ENCODE peak calls at places on chromosomes 16 and 17, in four cellular contexts. X is IMR-90, W is mesendoderm, G is H1. V is an unnamed sample.

GRCh38 chr17:7705269-7706255 is 560 bp downstream of the EFNB3 start:
- DNase-seq in W (no peak), G (no peak), X (no peak), V (peak)

GRCh38 chr16:11051430-11052079 is 107.2 kb downstream of the CLEC16A start:
- DNase-seq in X (no peak), W (no peak), G (no peak), V (no peak)

GRCh38 chr17:75658237-75658636 is 8.7 kb downstream of the RECQL5 start:
- DNase-seq in X (no peak), G (no peak), W (no peak), V (no peak)

GRCh38 chr17:74206332-74206818 is 2.9 kb downstream of the RPL38 start:
- DNase-seq in X (no peak), G (no peak), W (peak), V (no peak)

GRCh38 chr17:1467898-1468492 is 12.0 kb upstream of the CRK start:
- DNase-seq in X (no peak), W (no peak), G (no peak), V (no peak)

GRCh38 chr17:909642-910323 is 69.8 kb downstream of the NXN start:
- DNase-seq in X (no peak), W (no peak), G (no peak), V (no peak)

GRCh38 chr16:67423634-67424575 is 7.0 kb upstream of the HSD11B2 start:
- DNase-seq in G (no peak), X (no peak), W (no peak), V (peak)

GRCh38 chr17:61583660-61584264 is 7.3 kb downstream of the NACA2 start:
- DNase-seq in W (no peak), X (no peak), G (no peak), V (no peak)

GRCh38 chr16:54875443-54875842 is 55.2 kb upstream of the IRX5 start:
- DNase-seq in G (peak), W (peak), X (no peak), V (no peak)

GRCh38 chr17:17341452-17341851 is 38.3 kb downstream of the NT5M start:
- DNase-seq in W (no peak), G (no peak), X (no peak), V (no peak)

GRCh38 chr16:14232106-14232890 is 161.2 kb downstream of the MRTFB start:
- DNase-seq in X (peak), W (no peak), G (no peak), V (no peak)

GRCh38 chr17:2068589-2069051 is 13.7 kb downstream of the HIC1 start:
- DNase-seq in G (no peak), X (peak), W (no peak), V (no peak)

GRCh38 chr17:4072487-4073157 is 70.2 kb downstream of the ZZEF1 start:
- DNase-seq in G (no peak), W (no peak), X (peak), V (no peak)

GRCh38 chr16:67177743-67178699 is 5.7 kb downstream of the MATCAP1 start:
- DNase-seq in W (peak), G (peak), X (peak), V (peak)

GRCh38 chr17:17757944-17758343 is 76.7 kb downstream of the RAI1 start:
- DNase-seq in W (no peak), G (no peak), X (no peak), V (no peak)

GRCh38 chr16:74761665-74762064 is 13.0 kb downstream of the FA2H start:
- DNase-seq in X (peak), W (no peak), G (no peak), V (no peak)

GRCh38 chr17:40953876-40954275 is 12.9 kb downstream of the KRT39 start:
- DNase-seq in G (no peak), X (peak), W (no peak), V (no peak)

GRCh38 chr16:47162670-47163420 is 19.1 kb upstream of the NETO2 start:
- DNase-seq in G (no peak), W (no peak), X (peak), V (no peak)

GRCh38 chr16:67525176-67525860 is 3.3 kb upstream of the RIPOR1 start:
- DNase-seq in G (no peak), X (peak), W (no peak), V (no peak)

GRCh38 chr16:79037429-79038373 is 562.8 kb downstream of the MAF start:
- DNase-seq in W (no peak), G (no peak), X (no peak), V (no peak)

GRCh38 chr17:74744714-74745547 is 3.5 kb upstream of the NHERF1 start:
- DNase-seq in G (peak), W (peak), X (peak), V (peak)

GRCh38 chr16:57871457-57871856 is 69.2 kb upstream of the KIFC3 start:
- DNase-seq in G (no peak), X (peak), W (no peak), V (no peak)

GRCh38 chr17:61406871-61407210 is 7.2 kb downstream of the TBX2 start:
- DNase-seq in G (no peak), W (no peak), X (no peak), V (peak)

GRCh38 chr16:795580-796229 is 4.8 kb downstream of the GNG13 start:
- DNase-seq in G (no peak), X (no peak), W (no peak), V (no peak)

GRCh38 chr17:79946352-79947231 is 89.1 kb downstream of the TBC1D16 start:
- DNase-seq in X (no peak), W (no peak), G (no peak), V (peak)

GRCh38 chr16:71360378-71360777 is 1.9 kb downstream of the CALB2 start:
- DNase-seq in X (peak), W (peak), G (no peak), V (no peak)

GRCh38 chr17:27856676-27857429 is 36.3 kb downstream of the LYRM9 start:
- DNase-seq in G (no peak), W (peak), X (no peak), V (no peak)

GRCh38 chr17:45110676-45111611 is 21.4 kb downstream of the PLCD3 start:
- DNase-seq in W (no peak), X (no peak), G (no peak), V (no peak)

GRCh38 chr17:78138204-78139060 is 7.8 kb upstream of the C17orf99 start:
- DNase-seq in W (no peak), X (no peak), G (peak), V (no peak)

GRCh38 chr17:78137392-78138203 is 7.0 kb downstream of the TMC8 start:
- DNase-seq in G (peak), X (no peak), W (peak), V (peak)

GRCh38 chr17:78141437-78142112 is 4.6 kb upstream of the C17orf99 start:
- DNase-seq in X (no peak), G (no peak), W (no peak), V (no peak)

GRCh38 chr17:78142113-78142861 is 3.9 kb upstream of the C17orf99 start:
- DNase-seq in W (peak), X (peak), G (no peak), V (no peak)

DNA sequence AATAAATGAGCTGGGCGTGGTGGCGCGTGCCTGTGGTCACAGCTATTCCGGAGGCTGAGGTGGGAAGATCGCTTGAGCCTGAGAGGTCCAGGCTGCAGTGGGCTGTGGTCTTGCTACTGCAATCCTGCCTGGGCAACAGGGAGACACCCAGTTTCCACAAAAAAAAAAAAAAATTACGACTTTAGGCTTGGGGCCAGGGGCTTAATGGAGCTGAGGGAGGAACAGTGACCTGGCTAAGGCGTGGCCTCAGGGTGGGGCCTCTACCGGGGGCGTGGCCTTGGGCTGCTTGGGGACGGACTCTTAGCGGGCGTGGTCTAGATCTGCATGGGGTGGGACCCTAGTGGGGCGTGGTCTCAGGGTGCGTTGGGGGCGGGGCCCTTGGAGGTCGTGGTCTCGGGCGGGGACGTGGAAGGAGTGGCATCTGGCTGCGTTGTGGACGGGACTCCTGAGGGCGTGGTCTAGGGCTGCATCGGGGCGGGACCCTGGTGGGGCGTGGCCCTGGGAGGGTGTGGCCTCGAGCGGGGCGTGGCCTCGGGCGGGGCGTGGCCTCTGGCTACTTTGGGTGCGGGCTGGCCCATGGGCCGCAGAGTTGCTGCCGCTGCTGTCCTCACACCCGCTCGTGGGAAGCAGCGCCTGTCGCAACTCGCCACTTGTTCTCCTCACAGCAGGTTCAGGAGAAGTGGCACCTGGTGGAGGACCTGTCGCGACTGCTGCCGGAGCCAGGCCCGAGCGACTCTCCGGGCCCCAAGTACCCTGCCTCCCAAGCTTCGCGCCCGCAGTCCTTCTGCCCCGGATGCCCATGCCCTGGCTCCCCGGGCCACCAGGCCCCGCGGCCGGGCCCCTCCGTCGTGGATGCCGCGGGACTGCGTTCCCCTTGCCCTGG is 5.8 kb upstream of the C17orf99 start:
- DNase-seq in X (peak), W (peak), G (peak), V (peak)
- H3K56ac ChIP-seq in X (no peak), W (peak), G (no peak), V (no peak)

DNA sequence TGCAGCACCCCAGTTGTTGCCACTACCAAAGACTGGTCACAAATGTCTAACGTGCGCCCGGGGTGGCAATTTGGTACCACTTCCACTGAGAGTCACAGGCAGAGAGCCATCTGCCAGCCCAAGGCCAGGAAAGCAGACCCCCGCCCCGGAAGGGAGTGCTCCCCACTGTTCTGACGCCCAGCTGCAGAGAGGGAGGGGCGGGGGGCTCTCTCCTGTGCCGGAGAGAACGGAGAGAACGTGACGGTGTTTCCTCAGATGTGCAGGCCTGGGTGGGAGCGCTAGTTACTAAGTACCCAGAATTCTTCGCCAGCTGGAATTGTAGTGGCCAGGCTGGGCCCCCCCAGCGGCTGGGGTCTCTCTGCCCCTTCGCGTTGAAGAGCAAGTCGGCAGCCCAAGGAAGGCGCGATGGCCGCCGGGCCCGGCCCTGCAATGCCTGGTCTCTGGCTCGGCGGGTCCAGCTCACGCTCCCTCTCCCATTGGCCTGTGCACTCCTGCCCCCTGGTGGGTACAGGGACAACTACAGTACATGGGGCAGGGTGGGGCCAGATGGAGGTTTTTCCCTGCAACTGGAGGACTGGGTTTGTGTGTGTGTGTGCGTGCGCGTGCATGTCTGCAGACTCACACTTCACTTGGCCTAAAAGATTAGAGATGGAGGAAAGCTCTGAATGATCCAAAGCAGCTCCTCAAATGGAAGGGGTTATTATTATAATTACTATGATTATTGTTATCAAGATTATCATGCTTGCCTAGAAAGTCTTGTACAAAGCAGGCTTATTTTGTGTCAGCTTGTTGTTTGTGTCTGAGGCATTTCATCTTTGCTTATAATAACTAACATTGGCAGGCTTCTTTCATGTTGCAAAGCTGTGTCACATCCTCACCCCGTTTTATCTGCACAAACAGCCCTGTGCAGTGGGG is 107.1 kb downstream of the AMFR start:
- DNase-seq in G (peak), X (peak), W (peak), V (peak)
- H2BK15ac ChIP-seq in G (peak), X (no peak), W (no peak), V (no peak)

DNA sequence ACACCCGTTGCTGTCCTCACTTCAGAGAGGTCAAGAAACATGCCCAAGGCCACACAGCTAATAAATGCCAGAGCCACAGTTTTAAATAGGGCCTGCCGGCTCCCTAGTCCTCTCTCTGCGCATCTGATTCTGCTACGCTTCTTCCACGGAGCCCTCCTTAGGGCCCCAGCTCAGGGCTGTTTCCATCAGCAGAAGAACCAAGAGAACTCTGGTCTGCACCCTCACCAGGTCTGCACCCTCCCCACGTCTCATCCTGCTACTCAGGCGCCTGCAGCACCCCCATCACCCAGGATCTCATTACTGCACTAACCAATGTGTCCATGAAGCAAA is 79.5 kb upstream of the NKD1 start:
- DNase-seq in W (no peak), X (no peak), G (no peak), V (no peak)
- H3K56ac ChIP-seq in W (peak), X (no peak), G (no peak), V (no peak)

GRCh38 chr17:82881900-82882714 is 42.3 kb upstream of the ZNF750 start:
- DNase-seq in G (no peak), X (no peak), W (no peak), V (no peak)
- H2BK15ac ChIP-seq in G (no peak), X (no peak), W (no peak), V (no peak)

DNA sequence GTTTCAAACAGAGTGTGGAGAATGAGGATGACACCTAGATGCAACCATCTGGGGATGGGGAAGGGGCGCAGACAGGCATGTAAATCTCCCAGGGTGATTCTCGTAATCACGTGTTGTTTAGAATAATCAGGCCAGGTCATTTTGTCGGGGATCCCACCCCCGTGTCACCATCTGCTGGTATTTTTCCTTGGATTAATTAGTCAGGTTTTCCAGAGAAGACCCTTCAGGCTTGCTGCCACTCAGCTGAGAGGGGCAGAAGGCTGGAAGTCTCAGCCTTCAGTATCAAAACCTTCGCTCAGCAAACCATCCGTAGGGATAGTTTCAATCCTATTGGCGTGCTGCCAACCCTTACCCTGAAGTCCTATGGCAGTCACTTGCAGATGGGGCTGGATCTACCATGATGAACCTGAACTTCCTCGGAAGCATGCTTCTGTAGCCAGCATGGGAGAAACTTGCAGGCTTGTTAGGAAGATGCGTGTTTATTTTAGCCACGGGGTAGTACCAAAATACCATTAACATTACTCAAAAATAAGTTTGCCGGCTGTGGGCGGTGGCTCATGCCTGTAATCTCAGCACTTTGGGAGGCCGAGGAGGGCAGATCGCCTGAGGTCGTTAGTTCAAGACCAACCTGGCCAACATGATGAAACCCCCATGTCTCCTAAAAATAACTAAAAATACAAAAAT is 7.5 kb upstream of the ADCY9 start:
- DNase-seq in X (peak), W (no peak), G (no peak), V (no peak)
- H3K56ac ChIP-seq in X (no peak), W (no peak), G (no peak), V (no peak)

DNA sequence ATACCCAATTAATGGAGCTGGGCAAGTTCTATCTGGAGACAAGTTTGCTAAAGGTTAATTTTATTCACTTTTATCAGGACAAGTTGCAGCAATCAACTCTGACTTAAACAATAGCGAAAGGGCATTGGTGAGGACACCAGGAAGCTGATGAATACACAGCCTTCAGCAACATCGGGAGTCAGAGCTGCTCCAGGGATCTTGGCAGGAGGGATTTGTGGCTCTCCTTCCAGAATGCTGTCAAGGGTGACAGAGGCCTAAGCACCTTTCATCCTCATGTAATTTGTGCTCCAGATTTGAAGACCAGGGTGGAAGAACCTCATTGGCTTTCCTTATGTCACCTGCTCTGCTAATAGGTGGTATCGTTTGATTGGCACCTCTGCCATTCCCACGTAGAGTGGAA is 485.6 kb downstream of the NPIPA7 start:
- DNase-seq in G (no peak), W (no peak), X (no peak), V (no peak)
- H2BK15ac ChIP-seq in G (peak), W (no peak), X (no peak), V (no peak)

DNA sequence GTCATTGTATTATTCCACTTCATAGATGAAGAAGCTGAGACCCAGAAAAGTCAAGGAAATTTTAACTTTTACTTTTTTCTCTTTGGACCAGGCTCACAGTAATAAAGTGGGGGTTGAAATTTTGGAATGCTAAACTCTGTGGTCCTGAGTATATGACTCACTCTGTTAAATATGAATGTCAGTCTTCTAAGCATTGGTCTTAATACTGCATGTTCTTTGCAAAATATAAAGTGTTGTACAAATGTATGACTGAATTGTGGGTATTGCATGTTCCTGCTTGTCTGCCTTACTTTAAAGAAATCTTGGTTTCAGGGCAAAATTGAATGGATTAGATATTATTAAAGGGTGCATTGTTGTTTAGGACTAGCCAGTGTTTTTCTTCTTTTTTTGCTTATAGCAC is 950.8 kb upstream of the GOT2 start:
- DNase-seq in X (peak), G (no peak), W (no peak), V (no peak)
- H3K56ac ChIP-seq in X (no peak), G (no peak), W (no peak), V (no peak)

DNA sequence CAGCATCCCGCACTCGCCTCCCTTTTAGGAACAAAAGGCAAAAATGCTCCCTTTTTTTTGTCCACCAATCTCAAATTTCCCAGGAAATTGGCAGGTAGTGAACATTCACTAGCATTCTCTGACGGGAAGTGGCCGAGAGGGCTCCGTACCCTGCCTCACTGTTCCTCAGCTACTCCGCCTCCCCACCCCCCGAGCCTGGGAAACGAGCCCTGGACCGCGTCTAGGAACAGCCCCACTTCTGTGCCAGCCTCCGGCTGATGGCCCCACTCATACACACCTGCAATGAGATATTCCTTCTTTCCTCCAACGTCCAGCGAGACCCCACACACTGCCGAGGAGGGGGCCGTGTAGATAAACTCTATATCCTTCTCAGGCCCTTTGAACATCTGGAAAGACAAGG is 30.0 kb upstream of the USP36 start:
- DNase-seq in X (no peak), G (no peak), W (no peak), V (no peak)
- H2BK15ac ChIP-seq in X (no peak), G (no peak), W (no peak), V (no peak)

GRCh38 chr16:17403156-17403809 is 67.5 kb downstream of the XYLT1 start:
- DNase-seq in X (no peak), G (no peak), W (peak), V (no peak)

GRCh38 chr16:17408296-17408695 is 62.5 kb downstream of the XYLT1 start:
- DNase-seq in W (no peak), G (no peak), X (no peak), V (no peak)

GRCh38 chr16:17407321-17407720 is 63.4 kb downstream of the XYLT1 start:
- DNase-seq in G (no peak), W (no peak), X (no peak), V (no peak)

GRCh38 chr16:17404903-17405691 is 65.7 kb downstream of the XYLT1 start:
- DNase-seq in X (peak), G (no peak), W (no peak), V (no peak)

GRCh38 chr16:17403859-17404545 is 66.8 kb downstream of the XYLT1 start:
- DNase-seq in G (no peak), X (no peak), W (no peak), V (no peak)
- H3K56ac ChIP-seq in G (no peak), X (no peak), W (no peak), V (no peak)